ENCODE peak calls at places on chromosome 18, in eight cellular contexts. R is nucleus accumbens, V is right cardiac atrium, B is globus pallidus, H is naive B cell, W is NCI-H345, C is psoas muscle, J is left ventricle myocardium superior. T is an unnamed sample.
A peak's percentile ranks its signal among the peaks of the same experiment; 100 is the strongest.

GRCh38 chr18:65235966-65236634 is 514.7 kb upstream of the CDH7 start:
- DNase-seq in H (no peak), C (no peak), J (no peak), W (peak; percentile 74), R (no peak), B (no peak), V (no peak), T (no peak)

GRCh38 chr18:36828157-36828629 is 609 bp downstream of the TPGS2 start:
- DNase-seq in W (peak; percentile 51), J (no peak), C (peak; percentile 58), R (no peak), V (no peak), H (no peak), B (no peak), T (peak; percentile 40)

GRCh38 chr18:9643549-9643948 is 29.2 kb upstream of the PPP4R1 start:
- DNase-seq in R (no peak), W (no peak), B (no peak), C (no peak), V (no peak), J (no peak), H (no peak), T (no peak)

GRCh38 chr18:49052891-49053644 is 102.3 kb upstream of the SMAD7 start:
- DNase-seq in H (peak; percentile 64), W (no peak), J (no peak), V (no peak), R (no peak), C (no peak), B (no peak), T (no peak)

GRCh38 chr18:6605115-6605869 is 124.2 kb upstream of the ARHGAP28 start:
- DNase-seq in H (no peak), V (no peak), C (no peak), W (peak; percentile 10), R (no peak), J (no peak), B (no peak), T (no peak)

GRCh38 chr18:46566111-46566510 is 90.9 kb downstream of the LOXHD1 start:
- DNase-seq in J (no peak), W (no peak), B (no peak), H (no peak), C (no peak), V (no peak), R (no peak), T (no peak)

GRCh38 chr18:51030537-51031258 is 685 bp downstream of the SMAD4 start:
- DNase-seq in H (peak; percentile 63), W (peak; percentile 63), C (peak; percentile 89), R (peak; percentile 74), J (peak; percentile 86), B (peak; percentile 76), V (peak; percentile 90), T (peak; percentile 73)

GRCh38 chr18:56139792-56140254 is 498.6 kb downstream of the TXNL1 start:
- DNase-seq in B (peak; percentile 46), C (peak; percentile 79), R (peak; percentile 32), W (no peak), V (peak; percentile 88), J (peak; percentile 61), H (no peak), T (no peak)

GRCh38 chr18:27583466-27583865 is 398.4 kb upstream of the CHST9 start:
- DNase-seq in J (no peak), V (no peak), R (no peak), W (no peak), H (no peak), C (no peak), B (no peak), T (no peak)

GRCh38 chr18:47975701-47976100 is 45.2 kb upstream of the SMAD2 start:
- DNase-seq in B (no peak), H (no peak), R (no peak), V (no peak), C (no peak), W (no peak), J (no peak), T (no peak)

GRCh38 chr18:45464619-45465018 is 150.7 kb upstream of the SLC14A2 start:
- DNase-seq in B (no peak), J (peak; percentile 45), V (peak; percentile 75), H (no peak), C (no peak), R (no peak), W (peak; percentile 88), T (no peak)

GRCh38 chr18:9869713-9870430 is 15.9 kb upstream of the TXNDC2 start:
- DNase-seq in H (no peak), V (no peak), R (no peak), B (no peak), J (no peak), C (no peak), W (no peak), T (no peak)

T was measured in left colon.